ENCODE peak calls at places on chromosomes 16 and 17, in four cellular contexts. Y is GM06990, E is adrenal gland, S is tibial artery. U is an unnamed sample.

GRCh38 chr16:70152578-70153302 is 20.8 kb upstream of the CLEC18C start:
- DNase-seq in Y (no peak), E (peak; percentile 46), S (no peak), U (peak; percentile 6)

GRCh38 chr16:56547949-56548567 is 16.8 kb upstream of the MT4 start:
- DNase-seq in Y (no peak), E (peak; percentile 68), S (no peak), U (no peak)

GRCh38 chr17:28901866-28902818 is 737 bp downstream of the DHRS13 start:
- DNase-seq in Y (no peak), E (no peak), S (no peak), U (no peak)

GRCh38 chr17:68973098-68973929 is 18.1 kb upstream of the ABCA8 start:
- DNase-seq in Y (no peak), E (no peak), S (no peak), U (no peak)

GRCh38 chr16:67108931-67109406 is 772 bp upstream of the PHAF1 start:
- DNase-seq in Y (no peak), E (no peak), S (no peak), U (no peak)

GRCh38 chr17:75827291-75828050 is 16.7 kb downstream of the UNC13D start:
- DNase-seq in Y (peak; percentile 70), E (peak; percentile 88), S (peak; percentile 81), U (peak; percentile 99)

GRCh38 chr17:56593073-56593740 is at the start of gene NOG:
- DNase-seq in Y (no peak), E (no peak), S (peak; percentile 70), U (no peak)

GRCh38 chr16:15958703-15959348 is 9.4 kb downstream of the ABCC1 start:
- DNase-seq in Y (no peak), E (no peak), S (no peak), U (peak; percentile 44)

GRCh38 chr17:30188211-30188939 is 47.1 kb downstream of the SLC6A4 start:
- DNase-seq in Y (no peak), E (no peak), S (no peak), U (no peak)

GRCh38 chr17:72614476-72614870 is 478.0 kb downstream of the SLC39A11 start:
- DNase-seq in Y (no peak), E (no peak), S (no peak), U (no peak)

GRCh38 chr16:87610026-87610425 is 7.7 kb downstream of the JPH3 start:
- DNase-seq in Y (no peak), E (no peak), S (no peak), U (no peak)

GRCh38 chr17:30236807-30237206 is 1.3 kb upstream of the SLC6A4 start:
- DNase-seq in Y (no peak), E (peak; percentile 83), S (no peak), U (no peak)

GRCh38 chr16:87363771-87364476 is 19.7 kb downstream of the FBXO31 start:
- DNase-seq in Y (no peak), E (peak; percentile 92), S (no peak), U (peak; percentile 39)

GRCh38 chr17:66714046-66715023 is 120.6 kb upstream of the CACNG5 start:
- DNase-seq in Y (no peak), E (peak; percentile 45), S (no peak), U (no peak)

GRCh38 chr16:89593841-89594240 is 18.3 kb downstream of the CPNE7 start:
- DNase-seq in Y (no peak), E (no peak), S (no peak), U (no peak)

GRCh38 chr16:81717662-81718189 is 61.4 kb upstream of the PLCG2 start:
- DNase-seq in Y (no peak), E (no peak), S (no peak), U (no peak)

GRCh38 chr17:72487731-72488325 is 367.0 kb downstream of the SOX9 start:
- DNase-seq in Y (no peak), E (no peak), S (peak; percentile 12), U (no peak)

GRCh38 chr16:28181557-28181914 is 30.2 kb downstream of the XPO6 start:
- DNase-seq in Y (no peak), E (peak; percentile 76), S (no peak), U (no peak)

GRCh38 chr16:58306327-58306726 is 11.5 kb upstream of the PRSS54 start:
- DNase-seq in Y (no peak), E (peak; percentile 72), S (no peak), U (no peak)
- TF ChIP-seq CTCF in Y (peak; percentile 67), E (peak; percentile 24), S (peak; percentile 12), U (peak; percentile 22)

GRCh38 chr16:11976850-11977205 is 294 bp downstream of the SNX29 start:
- DNase-seq in Y (peak; percentile 24), E (no peak), S (no peak), U (no peak)

GRCh38 chr16:11967195-11967911 is 2.3 kb downstream of the TNFRSF17 start:
- DNase-seq in Y (no peak), E (no peak), S (no peak), U (no peak)

GRCh38 chr16:11968577-11968976 is 3.6 kb downstream of the TNFRSF17 start:
- DNase-seq in Y (no peak), E (no peak), S (no peak), U (no peak)

GRCh38 chr16:11973065-11973464 is 3.5 kb upstream of the SNX29 start:
- DNase-seq in Y (no peak), E (no peak), S (no peak), U (no peak)

DNA sequence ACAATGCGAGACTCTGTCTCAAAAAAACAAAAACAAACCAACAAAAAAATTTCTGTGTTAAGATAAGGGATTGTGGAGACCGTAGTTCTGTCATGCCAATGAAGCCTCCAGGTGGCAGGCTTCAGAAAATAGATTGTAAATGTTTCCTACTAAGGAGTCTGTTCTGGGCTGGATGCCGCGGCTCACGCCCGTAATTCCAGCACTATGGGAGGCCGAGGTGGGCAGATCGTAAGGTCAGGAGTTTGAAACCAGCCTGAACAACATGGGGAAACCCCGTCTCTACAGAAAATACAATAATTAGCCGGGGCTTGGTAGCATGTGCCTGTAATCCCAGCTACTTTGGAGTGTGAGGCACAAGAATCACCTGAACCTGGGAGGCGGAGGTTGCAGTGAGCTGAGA is 4.4 kb upstream of the SNX29 start:
- DNase-seq in Y (no peak), E (peak; percentile 65), S (no peak), U (no peak)
- TF ChIP-seq CTCF in Y (no peak), E (no peak), S (no peak), U (peak; percentile 46)

DNA sequence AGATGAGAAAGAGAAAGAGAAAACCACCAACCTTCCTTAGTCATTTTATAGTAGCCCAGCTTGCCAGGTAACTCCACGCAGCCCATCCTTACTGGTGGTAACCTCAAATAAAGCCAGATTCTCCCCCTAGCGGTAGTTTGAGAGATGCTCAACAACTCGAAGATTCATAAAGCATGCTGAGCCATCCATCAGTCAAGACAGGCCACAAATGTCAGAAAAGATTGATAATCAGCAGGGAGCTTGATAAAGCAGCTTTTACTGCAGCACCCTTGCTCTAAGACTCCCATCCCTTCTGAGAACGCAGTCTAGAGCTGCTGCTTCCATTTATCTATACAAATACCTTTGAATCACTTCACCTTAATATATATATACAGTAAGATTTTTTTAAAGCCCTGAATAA is 451.5 kb upstream of the HSBP1 start:
- DNase-seq in Y (no peak), E (no peak), S (no peak), U (no peak)
- TF ChIP-seq CTCF in Y (peak; percentile 67), E (peak; percentile 46), S (peak; percentile 55), U (peak; percentile 67)

DNA sequence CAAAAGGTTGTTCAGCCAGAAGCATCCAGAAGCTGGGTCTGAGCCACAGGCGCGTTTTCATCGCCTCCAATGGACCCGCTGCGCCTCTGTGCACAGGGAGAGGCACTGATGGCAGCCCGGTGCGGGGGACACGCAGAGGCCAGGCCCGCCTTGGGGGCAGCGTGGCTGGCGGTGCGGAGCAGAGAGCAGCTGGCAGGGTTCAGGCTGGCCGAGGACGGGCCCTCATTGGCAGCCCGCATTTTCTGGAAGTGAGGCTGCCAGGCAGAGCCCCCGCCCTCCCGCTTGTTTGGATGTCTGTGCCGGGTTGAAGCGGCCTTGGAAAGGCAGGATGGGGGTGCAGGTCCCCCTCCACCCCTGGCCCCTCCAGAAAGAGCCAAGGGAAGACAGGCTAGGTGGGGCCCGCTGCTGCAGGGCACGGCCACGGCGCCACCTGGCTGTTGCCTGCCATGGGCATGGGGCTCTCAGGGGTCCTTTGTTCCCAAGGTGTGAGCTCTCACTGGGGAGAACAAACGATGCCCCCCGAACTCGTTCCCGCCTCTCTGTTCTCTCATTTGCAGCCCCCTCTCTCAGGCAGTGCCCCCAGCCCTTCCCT is 18.8 kb downstream of the GSE1 start:
- DNase-seq in Y (no peak), E (no peak), S (no peak), U (no peak)
- TF ChIP-seq CTCF in Y (peak; percentile 18), E (no peak), S (no peak), U (no peak)

DNA sequence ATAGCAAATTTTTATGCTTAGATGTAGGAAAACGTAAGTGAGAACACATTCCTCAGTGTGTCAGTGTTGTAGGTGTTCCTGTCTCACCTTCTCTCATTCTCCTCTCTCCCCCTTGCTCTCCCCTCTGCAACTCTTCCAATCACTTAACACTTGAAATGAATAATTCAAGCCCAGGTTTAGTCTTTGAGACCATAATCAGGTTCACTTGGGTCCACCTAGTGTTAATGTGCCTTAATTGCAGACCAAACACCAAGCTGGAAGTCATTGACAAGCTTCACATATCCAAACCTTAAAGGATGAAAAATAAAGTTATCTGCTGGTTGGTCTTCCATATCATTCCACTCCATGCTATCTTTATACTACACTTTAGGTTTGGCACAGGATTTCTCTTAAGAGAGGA is 37.0 kb downstream of the STXBP4 start:
- DNase-seq in Y (no peak), E (no peak), S (no peak), U (no peak)
- TF ChIP-seq CTCF in Y (peak; percentile 60), E (no peak), S (peak; percentile 21), U (peak; percentile 61)

GRCh38 chr16:1825864-1826690 is 548 bp downstream of the HAGH start:
- DNase-seq in Y (peak; percentile 82), E (no peak), S (peak; percentile 75), U (peak; percentile 58)
- TF ChIP-seq CTCF in Y (no peak), E (peak; percentile 17), S (no peak), U (no peak)

U was measured in D721Med.